ENCODE peak calls at places on chromosomes 6 and 20, in eight cellular contexts. J is OCI-LY7, A is AG09309, V is lower leg skin, Q is bronchial epithelial cell, U is heart right ventricle, Y is astrocyte of the cerebellum, P is IMR-90. T is an unnamed sample.
A peak's percentile ranks its signal among the peaks of the same experiment; 100 is the strongest.

GRCh38 chr6:36655073-36655847 is 23.3 kb upstream of the CDKN1A start:
- DNase-seq in J (peak; percentile 71), A (no peak), V (no peak), Q (no peak), U (no peak), Y (no peak), P (no peak), T (no peak)

GRCh38 chr20:56759741-56760278 is 130.7 kb downstream of the TFAP2C start:
- DNase-seq in J (no peak), A (no peak), V (no peak), Q (no peak), U (no peak), Y (no peak), P (no peak), T (no peak)

GRCh38 chr20:35021063-35021462 is 65.4 kb downstream of the MYH7B start:
- DNase-seq in J (no peak), A (no peak), V (no peak), Q (no peak), U (no peak), Y (no peak), P (no peak), T (no peak)

GRCh38 chr6:125904871-125905270 is 51.7 kb upstream of the HINT3 start:
- DNase-seq in J (no peak), A (peak; percentile 39), V (no peak), Q (peak; percentile 97), U (no peak), Y (peak; percentile 63), P (peak; percentile 78), T (no peak)

GRCh38 chr6:134787261-134787871 is 162.5 kb downstream of the ALDH8A1 start:
- DNase-seq in J (no peak), A (no peak), V (no peak), Q (peak; percentile 92), U (no peak), Y (peak; percentile 5), P (peak; percentile 74), T (no peak)

GRCh38 chr20:4160761-4161305 is 145.5 kb upstream of the RNF24 start:
- DNase-seq in J (peak; percentile 50), A (no peak), V (no peak), Q (peak; percentile 66), U (peak; percentile 31), Y (peak; percentile 43), P (peak; percentile 54), T (no peak)

GRCh38 chr20:7772376-7772775 is 167.9 kb downstream of the HAO1 start:
- DNase-seq in J (no peak), A (no peak), V (no peak), Q (peak; percentile 96), U (no peak), Y (no peak), P (peak; percentile 53), T (no peak)

GRCh38 chr20:5786930-5787826 is 37.0 kb downstream of the SHLD1 start:
- DNase-seq in J (no peak), A (no peak), V (peak; percentile 64), Q (peak; percentile 3), U (no peak), Y (peak; percentile 71), P (peak; percentile 64), T (no peak)

GRCh38 chr20:2816583-2817340 is 598 bp downstream of the TMEM239 start:
- DNase-seq in J (no peak), A (no peak), V (peak; percentile 80), Q (no peak), U (no peak), Y (no peak), P (peak; percentile 9), T (no peak)

GRCh38 chr20:23659989-23660837 is 22.5 kb upstream of the CST3 start:
- DNase-seq in J (no peak), A (no peak), V (peak; percentile 76), Q (no peak), U (no peak), Y (peak; percentile 19), P (peak; percentile 43), T (no peak)

GRCh38 chr6:79384845-79385244 is 150.4 kb upstream of the HMGN3 start:
- DNase-seq in J (no peak), A (no peak), V (no peak), Q (no peak), U (no peak), Y (no peak), P (no peak), T (no peak)

GRCh38 chr20:43938932-43939761 is 24.5 kb downstream of the TOX2 start:
- DNase-seq in J (no peak), A (peak; percentile 100), V (no peak), Q (peak; percentile 95), U (no peak), Y (peak; percentile 100), P (peak; percentile 100), T (no peak)

GRCh38 chr6:4133941-4134838 is 1.2 kb downstream of the ECI2 start:
- DNase-seq in J (peak; percentile 43), A (no peak), V (no peak), Q (no peak), U (no peak), Y (no peak), P (no peak), T (peak; percentile 54)

GRCh38 chr6:115612216-115612615 is 448.5 kb downstream of the FRK start:
- DNase-seq in J (no peak), A (no peak), V (no peak), Q (no peak), U (no peak), Y (no peak), P (no peak), T (no peak)

GRCh38 chr6:109790131-109790530 is 99.0 kb downstream of the FIG4 start:
- DNase-seq in J (no peak), A (no peak), V (no peak), Q (no peak), U (no peak), Y (peak; percentile 22), P (peak; percentile 79), T (no peak)

DNA sequence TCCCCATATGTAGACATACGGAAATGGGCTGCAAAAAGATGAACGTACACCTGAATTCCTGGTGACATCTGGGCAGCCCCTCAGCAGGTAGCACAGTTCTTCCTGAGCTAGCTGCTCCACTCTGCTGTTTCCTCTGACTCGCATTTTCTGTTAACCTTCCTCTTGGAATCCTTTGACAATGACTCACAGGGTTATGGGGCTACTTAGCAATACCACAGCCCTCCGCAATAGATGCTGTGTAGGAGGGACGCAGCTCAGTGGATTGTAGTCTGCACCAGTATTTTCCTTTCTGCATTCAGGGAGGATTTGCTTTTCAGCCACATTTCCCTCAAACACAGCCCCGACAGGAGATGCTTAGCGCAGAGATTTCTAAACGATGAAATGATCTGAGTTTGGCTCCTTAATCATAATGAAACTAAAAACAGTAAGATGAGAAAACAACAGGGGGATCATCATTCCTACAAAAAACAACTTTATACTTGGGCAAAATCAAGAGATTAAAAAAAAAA is 12.4 kb downstream of the BACH2 start:
- DNase-seq in J (no peak), A (peak; percentile 59), V (no peak), Q (peak; percentile 88), U (no peak), Y (peak; percentile 90), P (peak; percentile 95), T (no peak)
- H3K4me3 ChIP-seq in J (peak overlapping the region; percentile 65), A (no peak overlapping the region), V (no peak overlapping the region), Q (no peak overlapping the region), U (peak overlapping the region; percentile 37), Y (peak overlapping the region; percentile 28), P (peak overlapping the region; percentile 7), T (peak overlapping the region; percentile 34)

GRCh38 chr6:39140556-39141191 is 25.7 kb upstream of the SAYSD1 start:
- DNase-seq in J (no peak), A (no peak), V (no peak), Q (no peak), U (peak; percentile 15), Y (no peak), P (no peak), T (no peak)
- H3K4me3 ChIP-seq in J (no peak overlapping the region), A (no peak overlapping the region), V (no peak overlapping the region), Q (no peak overlapping the region), U (no peak overlapping the region), Y (no peak overlapping the region), P (no peak overlapping the region), T (no peak overlapping the region)

GRCh38 chr20:53162251-53162835 is 190.2 kb downstream of the TSHZ2 start:
- DNase-seq in J (peak; percentile 19), A (peak; percentile 16), V (no peak), Q (peak; percentile 83), U (no peak), Y (peak; percentile 42), P (peak; percentile 47), T (peak; percentile 9)
- H3K4me3 ChIP-seq in J (no peak overlapping the region), A (no peak overlapping the region), V (no peak overlapping the region), Q (no peak overlapping the region), U (no peak overlapping the region), Y (no peak overlapping the region), P (no peak overlapping the region), T (no peak overlapping the region)

GRCh38 chr6:89348372-89348771 is 4.2 kb downstream of the UBE2J1 start:
- DNase-seq in J (no peak), A (no peak), V (no peak), Q (no peak), U (no peak), Y (no peak), P (peak; percentile 18), T (no peak)
- H3K4me3 ChIP-seq in J (peak overlapping the region; percentile 78), A (no peak overlapping the region), V (no peak overlapping the region), Q (no peak overlapping the region), U (no peak overlapping the region), Y (no peak overlapping the region), P (no peak overlapping the region), T (no peak overlapping the region)

GRCh38 chr6:164154588-164154987 is 740.1 kb downstream of the QKI start:
- DNase-seq in J (no peak), A (no peak), V (no peak), Q (no peak), U (no peak), Y (no peak), P (no peak), T (no peak)

GRCh38 chr6:164164921-164165320 is 750.4 kb downstream of the QKI start:
- DNase-seq in J (no peak), A (no peak), V (no peak), Q (no peak), U (no peak), Y (no peak), P (no peak), T (no peak)

GRCh38 chr6:164163239-164163638 is 748.7 kb downstream of the QKI start:
- DNase-seq in J (no peak), A (no peak), V (no peak), Q (no peak), U (no peak), Y (no peak), P (no peak), T (no peak)

GRCh38 chr6:164159061-164159460 is 744.5 kb downstream of the QKI start:
- DNase-seq in J (no peak), A (no peak), V (no peak), Q (no peak), U (no peak), Y (no peak), P (no peak), T (no peak)
- H3K4me3 ChIP-seq in J (no peak overlapping the region), A (no peak overlapping the region), V (no peak overlapping the region), Q (no peak overlapping the region), U (no peak overlapping the region), Y (no peak overlapping the region), P (no peak overlapping the region), T (no peak overlapping the region)

T was measured in Jurkat, Clone E6-1.